ENCODE peak calls at places on chromosomes 13 and 19, in seven cellular contexts. O is tibial artery, R is H9, S is GM23248, T is right atrium auricular region, P is IMR-90, I is thoracic aorta. Q is an unnamed sample.

GRCh38 chr13:112242777-112243176 is 133.4 kb upstream of the SPACA7 start:
- DNase-seq in I (no peak), R (no peak), O (no peak), P (no peak), T (peak; percentile 43), S (no peak), Q (no peak)

GRCh38 chr13:106562301-106562700 is 5.6 kb downstream of the ARGLU1 start:
- DNase-seq in R (no peak), T (no peak), S (no peak), I (no peak), P (no peak), O (no peak), Q (no peak)

GRCh38 chr19:10486551-10486950 is 16.6 kb downstream of the KEAP1 start:
- DNase-seq in O (no peak), I (no peak), T (no peak), R (no peak), P (no peak), S (no peak), Q (no peak)

GRCh38 chr13:29575098-29575497 is 20.4 kb downstream of the SLC7A1 start:
- DNase-seq in I (no peak), O (no peak), T (no peak), R (no peak), S (no peak), P (no peak), Q (no peak)

GRCh38 chr13:72726721-72727416 is 560 bp downstream of the MZT1 start:
- DNase-seq in P (no peak), I (peak; percentile 4), O (peak; percentile 70), T (no peak), S (peak; percentile 66), R (peak; percentile 60), Q (peak; percentile 26)

GRCh38 chr13:105327727-105328126 is 1207.7 kb downstream of the EFNB2 start:
- DNase-seq in S (no peak), O (no peak), P (peak; percentile 47), I (no peak), R (no peak), T (no peak), Q (peak; percentile 18)

GRCh38 chr19:38425810-38426466 is at the start of gene RASGRP4:
- DNase-seq in R (peak; percentile 40), T (no peak), I (no peak), S (no peak), P (no peak), O (no peak), Q (no peak)

GRCh38 chr19:38057954-38058690 is 151.1 kb downstream of the SIPA1L3 start:
- DNase-seq in P (no peak), I (no peak), S (no peak), T (no peak), R (no peak), O (no peak), Q (peak; percentile 37)

GRCh38 chr13:33264620-33264978 is 21.0 kb downstream of the STARD13 start:
- DNase-seq in S (no peak), I (no peak), P (no peak), O (no peak), T (no peak), R (no peak), Q (no peak)

GRCh38 chr13:97855570-97855970 is 97.9 kb upstream of the IPO5 start:
- DNase-seq in T (no peak), O (no peak), I (no peak), S (peak; percentile 88), P (peak; percentile 86), R (peak; percentile 46), Q (peak; percentile 87)

GRCh38 chr19:42193706-42194105 is 23.8 kb downstream of the DEDD2 start:
- DNase-seq in S (no peak), T (no peak), P (peak; percentile 41), I (no peak), R (no peak), O (no peak), Q (no peak)

GRCh38 chr13:36766295-36766694 is 52.7 kb upstream of the RFXAP start:
- DNase-seq in I (no peak), O (no peak), S (peak; percentile 11), T (no peak), R (no peak), P (peak; percentile 47), Q (peak; percentile 62)

GRCh38 chr13:106873810-106874209 is 305.9 kb upstream of the ARGLU1 start:
- DNase-seq in I (no peak), T (no peak), R (no peak), S (no peak), P (no peak), O (no peak), Q (no peak)

GRCh38 chr13:48356750-48357149 is 53.2 kb downstream of the RB1 start:
- DNase-seq in T (no peak), S (no peak), I (no peak), P (no peak), O (no peak), R (no peak), Q (no peak)

GRCh38 chr13:26062853-26063444 is 11.1 kb upstream of the SHISA2 start:
- DNase-seq in P (peak; percentile 33), T (no peak), S (peak; percentile 63), O (no peak), I (no peak), R (no peak), Q (peak; percentile 74)

GRCh38 chr13:105462981-105463380 is 1072.5 kb downstream of the EFNB2 start:
- DNase-seq in R (no peak), I (no peak), O (no peak), P (peak; percentile 62), S (no peak), T (no peak), Q (peak; percentile 40)

GRCh38 chr19:20472854-20473253 is 92.7 kb downstream of the ZNF737 start:
- DNase-seq in T (no peak), P (no peak), R (no peak), I (no peak), O (no peak), S (peak; percentile 0), Q (no peak)

GRCh38 chr19:33219261-33219812 is 6.3 kb downstream of the SLC7A10 start:
- DNase-seq in O (no peak), S (no peak), P (peak; percentile 39), R (peak; percentile 63), T (no peak), I (no peak), Q (no peak)

GRCh38 chr19:17236414-17236716 is 9.4 kb downstream of the NR2F6 start:
- DNase-seq in I (no peak), O (no peak), P (no peak), S (no peak), R (no peak), T (no peak), Q (no peak)

GRCh38 chr19:17235618-17236413 is 9.8 kb downstream of the OCEL1 start:
- DNase-seq in T (no peak), P (peak; percentile 76), R (peak; percentile 84), S (peak; percentile 90), I (no peak), O (peak; percentile 83), Q (peak; percentile 79)

GRCh38 chr19:17240062-17240854 is 5.5 kb downstream of the NR2F6 start:
- DNase-seq in P (no peak), T (no peak), S (no peak), O (no peak), I (no peak), R (no peak), Q (no peak)

GRCh38 chr19:17236831-17237543 is 8.7 kb downstream of the NR2F6 start:
- DNase-seq in S (no peak), T (no peak), I (no peak), P (no peak), O (no peak), R (no peak), Q (no peak)

GRCh38 chr19:17237747-17238706 is 7.7 kb downstream of the NR2F6 start:
- DNase-seq in T (no peak), I (no peak), P (no peak), R (no peak), S (no peak), O (no peak), Q (no peak)
- H3K27ac ChIP-seq in T (no peak overlapping the region), I (no peak overlapping the region), P (no peak overlapping the region), R (no peak overlapping the region), S (no peak overlapping the region), O (no peak overlapping the region), Q (no peak overlapping the region)

DNA sequence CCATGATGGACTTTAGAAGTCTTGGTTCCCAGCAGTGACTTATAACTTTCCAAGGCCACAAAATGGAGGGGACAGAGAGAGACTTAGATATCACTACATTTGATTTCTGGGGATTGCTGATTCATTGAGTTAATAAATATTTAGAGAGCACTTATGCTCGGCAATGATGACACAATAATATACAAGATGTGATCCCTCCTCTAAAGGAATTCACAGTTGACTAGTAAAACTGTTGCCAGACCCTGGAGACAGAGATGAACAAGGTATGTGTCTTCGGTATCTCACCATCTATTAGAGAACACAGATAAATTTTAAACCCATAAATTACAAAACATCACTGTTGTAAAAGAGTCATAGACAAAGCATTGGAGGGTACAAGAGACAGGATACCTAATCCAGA is 437.5 kb downstream of the FOXO1 start:
- DNase-seq in T (no peak), O (no peak), P (no peak), S (no peak), R (no peak), I (no peak), Q (peak; percentile 18)
- H3K27ac ChIP-seq in T (no peak overlapping the region), O (no peak overlapping the region), P (no peak overlapping the region), S (no peak overlapping the region), R (no peak overlapping the region), I (no peak overlapping the region), Q (no peak overlapping the region)

DNA sequence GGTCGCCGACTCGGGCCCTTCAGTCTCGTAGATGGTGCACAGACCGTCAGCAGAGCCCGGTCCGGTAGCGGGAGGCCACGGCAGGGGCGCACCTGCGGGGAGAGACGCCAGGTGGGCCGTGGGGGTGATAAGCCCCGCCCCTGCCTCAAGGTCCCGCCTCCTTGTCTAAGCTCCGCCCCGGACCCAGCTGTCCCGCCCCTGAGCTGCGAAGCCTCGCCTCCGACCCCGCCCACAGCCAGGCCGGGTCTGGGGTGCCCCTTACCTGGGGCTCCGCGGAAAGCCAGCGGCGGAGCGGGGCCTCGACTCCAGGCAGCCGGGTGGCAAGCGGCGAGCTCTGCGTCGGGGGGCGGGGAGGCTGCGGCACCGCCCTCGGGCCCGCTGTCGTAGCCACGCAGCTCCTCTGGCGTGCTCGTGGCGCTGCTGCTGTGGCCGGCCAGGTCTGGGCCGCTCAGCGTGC is 4.7 kb downstream of the PRR36 start:
- DNase-seq in R (peak; percentile 81), O (no peak), T (no peak), I (no peak), S (peak; percentile 67), P (peak; percentile 28), Q (peak; percentile 61)
- H3K27ac ChIP-seq in R (no peak overlapping the region), O (peak overlapping the region; percentile 29), T (peak overlapping the region; percentile 61), I (no peak overlapping the region), S (no peak overlapping the region), P (no peak overlapping the region), Q (no peak overlapping the region)

DNA sequence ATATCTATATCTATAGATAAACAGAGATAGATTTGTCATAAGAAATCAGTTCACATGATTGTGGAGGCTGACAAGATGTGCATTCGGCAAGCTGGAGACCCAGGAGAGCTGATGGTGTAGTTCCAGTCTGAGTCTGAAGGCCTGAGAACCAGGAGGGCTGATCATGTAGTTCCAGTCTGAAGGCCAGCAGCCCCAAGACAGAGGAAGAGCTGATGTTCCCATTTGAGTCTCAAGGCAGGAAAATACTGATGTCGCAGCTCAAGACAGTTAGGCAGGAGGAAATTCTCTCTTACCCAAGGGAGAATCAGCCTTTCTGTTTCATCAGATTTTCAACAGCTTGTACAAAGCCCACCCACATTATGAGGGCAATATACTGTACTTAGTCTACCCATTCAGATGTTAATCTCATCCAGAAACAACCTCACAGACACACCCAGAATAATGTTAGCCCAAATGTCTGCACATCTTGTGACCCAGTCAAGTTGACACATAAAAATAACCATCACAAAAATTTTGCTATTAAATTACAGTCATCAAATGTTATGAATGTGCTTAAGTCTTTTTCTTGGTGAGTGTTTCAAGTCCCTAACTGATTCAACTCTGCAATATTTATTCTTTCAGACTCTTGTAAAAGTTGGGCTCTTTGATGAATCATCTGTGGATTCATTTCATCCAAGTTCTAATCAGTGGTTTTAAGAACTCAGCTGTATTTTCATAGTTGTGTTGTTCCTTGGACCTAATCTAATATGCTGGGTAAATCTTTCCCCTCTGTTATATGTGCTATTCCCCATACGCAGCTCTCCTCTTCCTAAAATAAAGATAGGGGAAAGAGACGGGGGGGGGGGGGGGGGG is 22.7 kb upstream of the LRCH1 start:
- DNase-seq in P (peak; percentile 54), O (no peak), R (no peak), I (no peak), S (peak; percentile 67), T (no peak), Q (peak; percentile 35)
- H3K27ac ChIP-seq in P (no peak overlapping the region), O (no peak overlapping the region), R (no peak overlapping the region), I (no peak overlapping the region), S (no peak overlapping the region), T (no peak overlapping the region), Q (no peak overlapping the region)

Q was measured in mesenchymal stem cell.